ENCODE peak calls at places on chromosomes 3 and 15, in six cellular contexts. N is GM23338, W is fibroblast of lung, C is HCT116, D is Karpas-422, J is K562. S is an unnamed sample. For H3K79me2, the result is how much of the 10 kb centered on the place peaks cover.

GRCh38 chr3:172159962-172160538 is 120.7 kb downstream of the FNDC3B start:
- DNase-seq in N (peak), W (peak), C (no peak), D (peak), J (no peak), S (no peak)

GRCh38 chr3:192223815-192224214 is 503.5 kb downstream of the FGF12 start:
- DNase-seq in N (no peak), W (no peak), C (no peak), D (no peak), J (no peak), S (no peak)

GRCh38 chr15:98646546-98647025 is 1.8 kb upstream of the IGF1R start:
- DNase-seq in N (no peak), W (no peak), C (no peak), D (no peak), J (no peak), S (no peak)

GRCh38 chr15:94480289-94480834 is 249.0 kb downstream of the MCTP2 start:
- DNase-seq in N (no peak), W (no peak), C (no peak), D (no peak), J (no peak), S (peak)

GRCh38 chr15:96322401-96323249 is 7.9 kb upstream of the NR2F2 start:
- DNase-seq in N (peak), W (peak), C (no peak), D (no peak), J (no peak), S (no peak)

GRCh38 chr15:43552261-43552660 is 34.9 kb downstream of the MAP1A start:
- DNase-seq in N (no peak), W (no peak), C (no peak), D (no peak), J (no peak), S (no peak)

GRCh38 chr3:183775781-183776180 is 49.6 kb downstream of the MAP6D1 start:
- DNase-seq in N (no peak), W (no peak), C (no peak), D (no peak), J (no peak), S (no peak)

GRCh38 chr3:177427096-177427495 is 229.8 kb upstream of the TBL1XR1 start:
- DNase-seq in N (no peak), W (no peak), C (no peak), D (no peak), J (no peak), S (no peak)

GRCh38 chr15:35184646-35185045 is 99.6 kb upstream of the NANOGP8 start:
- DNase-seq in N (no peak), W (no peak), C (no peak), D (no peak), J (no peak), S (no peak)

GRCh38 chr3:28646435-28646834 is 297.8 kb upstream of the AZI2 start:
- DNase-seq in N (no peak), W (no peak), C (no peak), D (no peak), J (no peak), S (no peak)

GRCh38 chr3:186985713-186986364 is 55.5 kb downstream of the ST6GAL1 start:
- DNase-seq in N (no peak), W (no peak), C (no peak), D (peak), J (no peak), S (no peak)

GRCh38 chr15:22819651-22820050 is 18.8 kb upstream of the NIPA2 start:
- DNase-seq in N (no peak), W (no peak), C (no peak), D (no peak), J (no peak), S (no peak)

GRCh38 chr3:50122661-50123391 is 32.3 kb upstream of the SEMA3F start:
- DNase-seq in N (no peak), W (no peak), C (no peak), D (no peak), J (no peak), S (no peak)

GRCh38 chr3:116339441-116340028 is 105.8 kb downstream of the LSAMP start:
- DNase-seq in N (no peak), W (peak), C (no peak), D (no peak), J (no peak), S (no peak)

GRCh38 chr15:79184465-79184892 is 93.9 kb upstream of the RASGRF1 start:
- DNase-seq in N (peak), W (peak), C (peak), D (peak), J (peak), S (peak)

GRCh38 chr3:68996356-68996995 is 17.0 kb downstream of the EOGT start:
- DNase-seq in N (no peak), W (peak), C (no peak), D (no peak), J (no peak), S (peak)

GRCh38 chr15:81575436-81576123 is 201.6 kb upstream of the TMC3 start:
- DNase-seq in N (peak), W (no peak), C (no peak), D (no peak), J (peak), S (peak)

GRCh38 chr3:169627073-169627472 is 36.4 kb downstream of the MECOM start:
- DNase-seq in N (no peak), W (no peak), C (no peak), D (no peak), J (no peak), S (no peak)

GRCh38 chr3:197203714-197204146 is 94.7 kb downstream of the DLG1 start:
- DNase-seq in N (peak), W (no peak), C (no peak), D (no peak), J (no peak), S (no peak)

GRCh38 chr3:40333416-40333815 is 23.9 kb downstream of the EIF1B start:
- DNase-seq in N (no peak), W (no peak), C (no peak), D (no peak), J (no peak), S (no peak)

GRCh38 chr15:32029409-32029861 is 880 bp upstream of the CHRNA7 start:
- DNase-seq in N (peak), W (peak), C (no peak), D (no peak), J (no peak), S (no peak)

GRCh38 chr3:59690886-59691285 is 641.1 kb upstream of the CFAP20DC start:
- DNase-seq in N (no peak), W (no peak), C (no peak), D (no peak), J (no peak), S (no peak)

GRCh38 chr3:126112531-126113237 is 28.8 kb upstream of the SLC41A3 start:
- DNase-seq in N (no peak), W (no peak), C (no peak), D (no peak), J (no peak), S (no peak)

GRCh38 chr3:169147246-169148008 is 516.1 kb downstream of the MECOM start:
- DNase-seq in N (peak), W (peak), C (no peak), D (no peak), J (peak), S (peak)

GRCh38 chr3:147620906-147621305 is 211.7 kb downstream of the ZIC1 start:
- DNase-seq in N (no peak), W (no peak), C (no peak), D (no peak), J (no peak), S (no peak)

GRCh38 chr15:66772967-66773873 is 71.2 kb downstream of the SMAD6 start:
- DNase-seq in N (peak), W (peak), C (no peak), D (no peak), J (no peak), S (no peak)

GRCh38 chr15:55434989-55435825 is 26.9 kb downstream of the PIERCE2 start:
- DNase-seq in N (peak), W (peak), C (peak), D (peak), J (peak), S (peak)

GRCh38 chr15:26864664-26865191 is 2.1 kb upstream of the GABRA5 start:
- DNase-seq in N (peak), W (peak), C (no peak), D (peak), J (peak), S (peak)

GRCh38 chr15:43900964-43901363 is 74.2 kb downstream of the WDR76 start:
- DNase-seq in N (no peak), W (no peak), C (no peak), D (no peak), J (no peak), S (no peak)

GRCh38 chr15:57626713-57627440 is 35.2 kb downstream of the MYZAP start:
- DNase-seq in N (no peak), W (no peak), C (no peak), D (no peak), J (no peak), S (no peak)

GRCh38 chr15:79025201-79025600 is 65.4 kb downstream of the RASGRF1 start:
- DNase-seq in N (peak), W (no peak), C (no peak), D (peak), J (no peak), S (no peak)

DNA sequence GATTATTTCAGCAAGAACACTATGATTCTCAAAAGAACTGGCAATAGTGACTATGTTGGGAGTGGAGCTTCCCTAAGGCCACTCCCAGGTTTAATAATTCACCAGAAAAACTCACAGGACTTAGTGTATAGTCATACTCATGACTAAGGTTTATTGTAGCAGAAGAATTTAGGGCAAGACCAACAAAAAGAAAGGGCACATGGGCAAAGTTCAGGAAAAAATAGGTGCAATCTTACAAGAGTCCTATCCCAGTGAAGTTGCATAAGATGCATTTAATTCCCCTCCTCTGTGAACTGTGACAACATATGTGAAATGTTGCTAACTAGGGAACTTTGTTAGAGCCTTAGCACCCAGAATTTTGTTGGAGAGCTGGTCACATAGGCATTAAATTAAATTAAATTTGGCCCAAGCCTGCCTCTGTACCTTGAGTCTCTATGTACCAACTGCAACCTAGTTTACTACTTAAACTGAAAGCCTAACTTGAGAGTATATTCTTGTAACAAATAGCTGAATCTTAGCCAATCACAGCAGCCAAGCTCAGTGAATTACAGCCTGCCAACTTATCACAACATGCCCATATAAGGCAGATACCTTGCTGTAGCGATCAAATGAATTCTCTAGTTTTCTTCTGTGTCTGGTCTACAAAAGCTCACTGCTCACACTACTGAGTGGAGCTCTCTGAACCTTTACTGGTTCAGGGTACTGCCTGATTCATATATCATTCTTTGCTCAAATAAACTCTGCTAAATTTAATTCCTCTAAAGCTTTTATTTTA is 386.2 kb upstream of the ARHGEF26 start:
- DNase-seq in N (no peak), W (peak), C (no peak), D (no peak), J (no peak), S (peak)
- H3K79me2 ChIP-seq in N (under half), W (under half), C (under half), D (under half), J (under half), S (under half)

GRCh38 chr15:70492240-70493177 is 270.8 kb downstream of the UACA start:
- DNase-seq in N (peak), W (peak), C (no peak), D (peak), J (no peak), S (peak)
- H3K27ac ChIP-seq in N (no peak), W (peak), C (peak), D (no peak), J (no peak), S (no peak)

DNA sequence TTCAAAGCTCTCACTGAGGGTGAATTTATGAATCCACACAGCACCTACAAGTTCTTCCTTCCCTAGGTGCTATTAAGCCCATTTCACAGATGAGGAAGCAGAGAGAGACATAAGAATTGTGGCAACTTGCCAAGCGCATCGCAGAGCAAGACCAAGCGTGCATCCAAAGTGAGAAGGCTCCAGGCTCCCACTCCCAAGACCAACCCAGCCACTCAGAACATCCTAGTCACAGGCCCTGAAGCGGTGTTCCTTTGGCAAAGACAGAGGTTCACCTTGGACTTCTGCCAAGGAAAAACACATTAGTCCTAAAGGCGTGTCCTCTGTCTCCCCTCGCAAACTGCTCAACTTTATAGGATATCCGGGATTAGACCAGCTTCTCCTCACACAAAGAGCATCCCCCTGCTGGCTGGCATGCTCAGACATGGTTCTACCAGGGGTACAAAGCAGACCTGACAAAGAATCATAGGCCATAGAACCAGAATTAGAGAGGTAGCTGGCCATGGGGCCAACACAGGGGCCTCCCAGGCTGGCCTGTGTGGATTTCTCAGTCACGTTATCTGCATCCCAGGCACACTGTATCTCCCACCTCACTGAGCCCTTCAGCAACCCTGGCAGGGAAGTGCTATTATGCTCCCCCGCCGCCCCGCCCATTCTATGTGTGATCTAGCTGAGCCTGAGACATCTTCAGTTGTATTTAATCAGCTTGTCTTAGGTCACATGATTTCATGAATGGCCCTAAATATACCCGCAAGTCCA is 160.2 kb downstream of the FOXP1 start:
- DNase-seq in N (no peak), W (peak), C (no peak), D (peak), J (peak), S (peak)
- H3K79me2 ChIP-seq in N (under half), W (under half), C (under half), D (half or more), J (under half), S (under half)

GRCh38 chr3:32873491-32874130 is 55.8 kb downstream of the TRIM71 start:
- DNase-seq in N (no peak), W (no peak), C (no peak), D (no peak), J (no peak), S (no peak)
- H3K27ac ChIP-seq in N (peak), W (no peak), C (no peak), D (no peak), J (no peak), S (no peak)

GRCh38 chr15:92643849-92644815 is 11.4 kb downstream of the FAM174B start:
- DNase-seq in N (no peak), W (no peak), C (no peak), D (no peak), J (no peak), S (no peak)

GRCh38 chr15:92647467-92648163 is 8.0 kb downstream of the FAM174B start:
- DNase-seq in N (peak), W (no peak), C (no peak), D (no peak), J (no peak), S (no peak)

GRCh38 chr15:92646216-92646615 is 9.4 kb downstream of the FAM174B start:
- DNase-seq in N (no peak), W (no peak), C (no peak), D (no peak), J (no peak), S (no peak)

GRCh38 chr15:92645051-92645631 is 10.4 kb downstream of the FAM174B start:
- DNase-seq in N (no peak), W (no peak), C (no peak), D (no peak), J (no peak), S (no peak)

GRCh38 chr15:92645731-92646130 is 9.8 kb downstream of the FAM174B start:
- DNase-seq in N (no peak), W (no peak), C (no peak), D (no peak), J (no peak), S (no peak)
- H3K79me2 ChIP-seq in N (half or more), W (under half), C (under half), D (under half), J (under half), S (under half)

GRCh38 chr15:40992825-40993224 is 39.6 kb downstream of the CHAC1 start:
- DNase-seq in N (no peak), W (no peak), C (no peak), D (no peak), J (no peak), S (no peak)
- H3K27ac ChIP-seq in N (peak), W (peak), C (no peak), D (no peak), J (no peak), S (no peak)

DNA sequence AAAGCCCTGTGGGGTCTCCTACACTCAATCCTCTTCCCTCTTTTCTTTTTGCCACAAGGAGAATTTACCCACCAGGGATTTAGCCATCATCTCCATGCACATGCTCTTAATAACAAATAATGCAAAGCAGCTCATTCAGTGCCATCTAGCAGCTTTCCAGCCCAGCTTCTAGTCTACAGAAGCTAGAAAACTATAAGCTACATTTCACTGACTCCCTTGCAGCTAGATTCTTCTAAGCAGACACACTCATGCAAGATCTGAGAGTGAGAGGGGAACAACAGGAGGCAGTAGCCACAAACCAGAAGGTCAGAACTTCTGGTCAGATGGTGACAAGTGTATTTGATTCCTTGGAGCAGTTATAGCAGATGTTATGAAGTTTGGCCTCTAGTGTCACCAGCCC is 25.5 kb downstream of the OSBPL10 start:
- DNase-seq in N (no peak), W (no peak), C (no peak), D (peak), J (no peak), S (no peak)
- H3K79me2 ChIP-seq in N (half or more), W (under half), C (under half), D (half or more), J (under half), S (half or more)

GRCh38 chr3:129624347-129625070 is 18.0 kb upstream of the PLXND1 start:
- DNase-seq in N (no peak), W (no peak), C (no peak), D (no peak), J (no peak), S (no peak)

GRCh38 chr3:129626744-129627349 is 20.4 kb upstream of the PLXND1 start:
- DNase-seq in N (peak), W (peak), C (peak), D (peak), J (peak), S (peak)

GRCh38 chr3:129627350-129628168 is 21.1 kb upstream of the PLXND1 start:
- DNase-seq in N (peak), W (peak), C (peak), D (peak), J (no peak), S (peak)

GRCh38 chr3:129623447-129624118 is 17.1 kb upstream of the PLXND1 start:
- DNase-seq in N (no peak), W (no peak), C (no peak), D (no peak), J (no peak), S (no peak)

GRCh38 chr3:129625071-129625874 is 18.8 kb upstream of the PLXND1 start:
- DNase-seq in N (peak), W (no peak), C (no peak), D (no peak), J (no peak), S (no peak)
- H3K27ac ChIP-seq in N (no peak), W (peak), C (peak), D (no peak), J (no peak), S (no peak)

GRCh38 chr3:99843590-99844260 is 26.1 kb downstream of the CMSS1 start:
- DNase-seq in N (no peak), W (no peak), C (no peak), D (no peak), J (no peak), S (no peak)

GRCh38 chr3:99848433-99848832 is 30.8 kb downstream of the CMSS1 start:
- DNase-seq in N (no peak), W (no peak), C (no peak), D (no peak), J (no peak), S (no peak)

GRCh38 chr3:99845335-99845734 is 27.7 kb downstream of the CMSS1 start:
- DNase-seq in N (no peak), W (no peak), C (no peak), D (no peak), J (no peak), S (no peak)

GRCh38 chr3:99845999-99846398 is 28.3 kb downstream of the CMSS1 start:
- DNase-seq in N (no peak), W (no peak), C (no peak), D (no peak), J (no peak), S (no peak)

GRCh38 chr3:99846472-99846871 is 28.8 kb downstream of the CMSS1 start:
- DNase-seq in N (peak), W (peak), C (no peak), D (no peak), J (no peak), S (peak)
- H3K79me2 ChIP-seq in N (half or more), W (under half), C (half or more), D (under half), J (half or more), S (half or more)

S was measured in mammary epithelial cell.